ENCODE peak calls at places on chromosome 2, in seven cellular contexts. One of them, this sample, is unnamed.

GRCh38 chr2:25831744-25832449 is 46.4 kb downstream of the ASXL2 start:
- DNase-seq in stimulated activated CD8-positive, alpha-beta memory T cell treated with anti-CD3 and anti-CD28 coated beads, Interleukin-15, amount 100 ng/mL, for 24 hours: no peak
- DNase-seq in testis: no peak
- DNase-seq in lower leg skin: no peak
- DNase-seq in stimulated activated CD4-positive, alpha-beta T cell treated with anti-CD3 and anti-CD28 coated beads, Interleukin-1b, Interleukin-23, amount 100 ng/mL, for 4 hours: no peak
- DNase-seq in activated CD4-positive, alpha-beta T cell treated with anti-CD3 and anti-CD28 coated beads, Interleukin-2, amount 50 U/mL, for 1 hour: no peak
- DNase-seq in hypothalamus: no peak
- DNase-seq in this sample: no peak

GRCh38 chr2:210586381-210586780 is 30.0 kb downstream of the CPS1 start:
- DNase-seq in hypothalamus: no peak
- DNase-seq in testis: no peak
- DNase-seq in stimulated activated CD4-positive, alpha-beta T cell treated with anti-CD3 and anti-CD28 coated beads, Interleukin-1b, Interleukin-23, amount 100 ng/mL, for 4 hours: no peak
- DNase-seq in stimulated activated CD8-positive, alpha-beta memory T cell treated with anti-CD3 and anti-CD28 coated beads, Interleukin-15, amount 100 ng/mL, for 24 hours: no peak
- DNase-seq in lower leg skin: no peak
- DNase-seq in activated CD4-positive, alpha-beta T cell treated with anti-CD3 and anti-CD28 coated beads, Interleukin-2, amount 50 U/mL, for 1 hour: no peak
- DNase-seq in this sample: no peak

GRCh38 chr2:64711260-64711659 is 57.5 kb upstream of the SERTAD2 start:
- DNase-seq in stimulated activated CD4-positive, alpha-beta T cell treated with anti-CD3 and anti-CD28 coated beads, Interleukin-1b, Interleukin-23, amount 100 ng/mL, for 4 hours: no peak
- DNase-seq in testis: no peak
- DNase-seq in activated CD4-positive, alpha-beta T cell treated with anti-CD3 and anti-CD28 coated beads, Interleukin-2, amount 50 U/mL, for 1 hour: no peak
- DNase-seq in stimulated activated CD8-positive, alpha-beta memory T cell treated with anti-CD3 and anti-CD28 coated beads, Interleukin-15, amount 100 ng/mL, for 24 hours: no peak
- DNase-seq in lower leg skin: no peak
- DNase-seq in hypothalamus: no peak
- DNase-seq in this sample: no peak

GRCh38 chr2:149039213-149039724 is 770 bp downstream of the LYPD6B start:
- DNase-seq in stimulated activated CD4-positive, alpha-beta T cell treated with anti-CD3 and anti-CD28 coated beads, Interleukin-1b, Interleukin-23, amount 100 ng/mL, for 4 hours: no peak
- DNase-seq in stimulated activated CD8-positive, alpha-beta memory T cell treated with anti-CD3 and anti-CD28 coated beads, Interleukin-15, amount 100 ng/mL, for 24 hours: no peak
- DNase-seq in testis: no peak
- DNase-seq in lower leg skin: peak
- DNase-seq in hypothalamus: no peak
- DNase-seq in activated CD4-positive, alpha-beta T cell treated with anti-CD3 and anti-CD28 coated beads, Interleukin-2, amount 50 U/mL, for 1 hour: no peak
- DNase-seq in this sample: no peak

GRCh38 chr2:159987136-159987535 is 75.3 kb downstream of the PLA2R1 start:
- DNase-seq in stimulated activated CD8-positive, alpha-beta memory T cell treated with anti-CD3 and anti-CD28 coated beads, Interleukin-15, amount 100 ng/mL, for 24 hours: no peak
- DNase-seq in testis: no peak
- DNase-seq in lower leg skin: no peak
- DNase-seq in activated CD4-positive, alpha-beta T cell treated with anti-CD3 and anti-CD28 coated beads, Interleukin-2, amount 50 U/mL, for 1 hour: no peak
- DNase-seq in hypothalamus: no peak
- DNase-seq in stimulated activated CD4-positive, alpha-beta T cell treated with anti-CD3 and anti-CD28 coated beads, Interleukin-1b, Interleukin-23, amount 100 ng/mL, for 4 hours: no peak
- DNase-seq in this sample: no peak

GRCh38 chr2:173855686-173856085 is 109.5 kb downstream of the SP3 start:
- DNase-seq in hypothalamus: no peak
- DNase-seq in lower leg skin: no peak
- DNase-seq in stimulated activated CD4-positive, alpha-beta T cell treated with anti-CD3 and anti-CD28 coated beads, Interleukin-1b, Interleukin-23, amount 100 ng/mL, for 4 hours: no peak
- DNase-seq in activated CD4-positive, alpha-beta T cell treated with anti-CD3 and anti-CD28 coated beads, Interleukin-2, amount 50 U/mL, for 1 hour: no peak
- DNase-seq in stimulated activated CD8-positive, alpha-beta memory T cell treated with anti-CD3 and anti-CD28 coated beads, Interleukin-15, amount 100 ng/mL, for 24 hours: no peak
- DNase-seq in testis: no peak
- DNase-seq in this sample: no peak

GRCh38 chr2:95274291-95275150 is at the start of gene PROM2:
- DNase-seq in lower leg skin: peak
- DNase-seq in hypothalamus: no peak
- DNase-seq in activated CD4-positive, alpha-beta T cell treated with anti-CD3 and anti-CD28 coated beads, Interleukin-2, amount 50 U/mL, for 1 hour: no peak
- DNase-seq in testis: no peak
- DNase-seq in stimulated activated CD4-positive, alpha-beta T cell treated with anti-CD3 and anti-CD28 coated beads, Interleukin-1b, Interleukin-23, amount 100 ng/mL, for 4 hours: no peak
- DNase-seq in stimulated activated CD8-positive, alpha-beta memory T cell treated with anti-CD3 and anti-CD28 coated beads, Interleukin-15, amount 100 ng/mL, for 24 hours: no peak
- DNase-seq in this sample: no peak

GRCh38 chr2:143524001-143524608 is 394.9 kb downstream of the ARHGAP15 start:
- DNase-seq in stimulated activated CD8-positive, alpha-beta memory T cell treated with anti-CD3 and anti-CD28 coated beads, Interleukin-15, amount 100 ng/mL, for 24 hours: no peak
- DNase-seq in hypothalamus: no peak
- DNase-seq in activated CD4-positive, alpha-beta T cell treated with anti-CD3 and anti-CD28 coated beads, Interleukin-2, amount 50 U/mL, for 1 hour: no peak
- DNase-seq in stimulated activated CD4-positive, alpha-beta T cell treated with anti-CD3 and anti-CD28 coated beads, Interleukin-1b, Interleukin-23, amount 100 ng/mL, for 4 hours: no peak
- DNase-seq in testis: no peak
- DNase-seq in lower leg skin: no peak
- DNase-seq in this sample: no peak

GRCh38 chr2:73235315-73236028 is 1.4 kb downstream of the CCT7 start:
- DNase-seq in testis: no peak
- DNase-seq in stimulated activated CD4-positive, alpha-beta T cell treated with anti-CD3 and anti-CD28 coated beads, Interleukin-1b, Interleukin-23, amount 100 ng/mL, for 4 hours: no peak
- DNase-seq in stimulated activated CD8-positive, alpha-beta memory T cell treated with anti-CD3 and anti-CD28 coated beads, Interleukin-15, amount 100 ng/mL, for 24 hours: no peak
- DNase-seq in lower leg skin: no peak
- DNase-seq in hypothalamus: no peak
- DNase-seq in activated CD4-positive, alpha-beta T cell treated with anti-CD3 and anti-CD28 coated beads, Interleukin-2, amount 50 U/mL, for 1 hour: no peak
- DNase-seq in this sample: no peak

This sample was measured in kidney epithelial cell.